ENCODE peak calls at places on chromosomes 4 and X, in six cellular contexts. X is stimulated activated CD4-positive, alpha-beta T cell treated with anti-CD3 and anti-CD28 coated beads, Interleukin-1b, Interleukin-23, amount 100 ng/mL, for 4 hours; M is astrocyte of the spinal cord; F is GM20000; S is globus pallidus; N is breast epithelium. T is an unnamed sample.

GRCh38 chr4:95265814-95266740 is 282.7 kb downstream of the UNC5C start:
- DNase-seq in S (peak), M (no peak), N (no peak), F (no peak), X (no peak), T (no peak)

GRCh38 chr4:152870605-152871004 is 65.5 kb upstream of the FHDC1 start:
- DNase-seq in S (no peak), X (no peak), N (no peak), F (no peak), M (no peak), T (no peak)

GRCh38 chrX:47446971-47447370 is 36.1 kb downstream of the ZNF41 start:
- DNase-seq in X (no peak), M (no peak), N (no peak), F (no peak), S (no peak), T (no peak)

GRCh38 chr4:79454656-79455055 is 46.6 kb upstream of the GK2 start:
- DNase-seq in F (no peak), N (no peak), M (no peak), X (no peak), S (no peak), T (no peak)

GRCh38 chr4:83830138-83830537 is 294.2 kb downstream of the GPAT3 start:
- DNase-seq in N (no peak), M (no peak), X (no peak), F (no peak), S (no peak), T (no peak)

GRCh38 chr4:106421441-106422296 is 53.1 kb upstream of the GIMD1 start:
- DNase-seq in S (no peak), N (no peak), F (no peak), X (no peak), M (peak), T (no peak)

GRCh38 chr4:139144161-139144859 is 32.7 kb downstream of the ELF2 start:
- DNase-seq in S (no peak), N (peak), X (no peak), M (peak), F (no peak), T (no peak)

GRCh38 chr4:85828295-85828910 is 353.5 kb downstream of the ARHGAP24 start:
- DNase-seq in N (no peak), F (no peak), S (no peak), M (peak), X (no peak), T (no peak)

GRCh38 chr4:79528241-79528706 is 120.2 kb upstream of the GK2 start:
- DNase-seq in M (peak), X (no peak), N (no peak), S (no peak), F (no peak), T (no peak)

GRCh38 chr4:37431417-37431743 is 186.8 kb downstream of the NWD2 start:
- DNase-seq in M (no peak), F (no peak), S (no peak), N (no peak), X (no peak), T (no peak)

GRCh38 chrX:131821945-131822622 is 201.0 kb upstream of the STK26 start:
- DNase-seq in N (peak), F (no peak), M (peak), X (no peak), S (no peak), T (peak)

GRCh38 chrX:11745881-11746280 is 12.2 kb upstream of the MSL3 start:
- DNase-seq in N (no peak), M (no peak), X (no peak), F (no peak), S (no peak), T (no peak)

GRCh38 chr4:138039010-138039409 is 203.1 kb downstream of the SLC7A11 start:
- DNase-seq in N (no peak), S (no peak), M (peak), F (no peak), X (no peak), T (no peak)

GRCh38 chr4:123941306-123941705 is 544.7 kb downstream of the SPRY1 start:
- DNase-seq in S (no peak), F (no peak), N (no peak), X (no peak), M (peak), T (no peak)

GRCh38 chr4:85776579-85776978 is 301.6 kb downstream of the ARHGAP24 start:
- DNase-seq in F (no peak), M (peak), N (no peak), X (no peak), S (no peak), T (no peak)

GRCh38 chrX:39258331-39258730 is 457.1 kb downstream of the MID1IP1 start:
- DNase-seq in X (no peak), F (no peak), S (no peak), M (no peak), N (no peak), T (no peak)

GRCh38 chrX:113833656-113834055 is 750.2 kb upstream of the HTR2C start:
- DNase-seq in X (no peak), S (no peak), F (no peak), M (no peak), N (no peak), T (no peak)

GRCh38 chr4:112214397-112215264 is 17.0 kb upstream of the AP1AR start:
- DNase-seq in M (peak), N (no peak), F (no peak), X (no peak), S (no peak), T (no peak)

GRCh38 chr4:20456416-20456815 is 204.7 kb downstream of the SLIT2 start:
- DNase-seq in M (no peak), X (no peak), S (no peak), F (no peak), N (no peak), T (no peak)

GRCh38 chr4:95118507-95118906 is 360.8 kb downstream of the BMPR1B start:
- DNase-seq in F (no peak), X (no peak), S (no peak), M (no peak), N (no peak), T (no peak)

GRCh38 chrX:22366166-22366702 is 93.5 kb downstream of the CBLL2 start:
- DNase-seq in M (peak), X (no peak), F (no peak), N (no peak), S (no peak), T (no peak)

GRCh38 chrX:13092455-13092941 is 48.1 kb upstream of the FAM9C start:
- DNase-seq in F (peak), N (peak), X (no peak), M (no peak), S (peak), T (no peak)

GRCh38 chrX:100648601-100649417 is 4.8 kb downstream of the SRPX2 start:
- DNase-seq in M (peak), X (no peak), F (no peak), N (no peak), S (no peak), T (no peak)

GRCh38 chr4:118983293-118983692 is 94.6 kb downstream of the SYNPO2 start:
- DNase-seq in N (no peak), M (no peak), X (no peak), F (no peak), S (no peak), T (no peak)

GRCh38 chr4:57051100-57051499 is 59.1 kb downstream of the IGFBP7 start:
- DNase-seq in M (no peak), S (peak), F (no peak), X (no peak), N (no peak), T (no peak)

T was measured in hypothalamus.